ENCODE peak calls at places on chromosomes 6 and 20, in four cellular contexts. K is heart right ventricle, L is tibial artery, V is adrenal gland. Y is an unnamed sample.

GRCh38 chr6:33991610-33992009 is 154.3 kb downstream of the GRM4 start:
- DNase-seq in L (no peak), V (no peak), K (no peak), Y (no peak)

GRCh38 chr6:100210138-100210872 is 216.3 kb upstream of the MCHR2 start:
- DNase-seq in V (no peak), L (no peak), K (no peak), Y (no peak)

GRCh38 chr6:32627831-32628230 is 9.4 kb upstream of the HLA-DQA1 start:
- DNase-seq in L (peak), V (peak), K (peak), Y (peak)

GRCh38 chr6:144710207-144710606 is 425.1 kb downstream of the UTRN start:
- DNase-seq in K (no peak), V (no peak), L (no peak), Y (no peak)

GRCh38 chr20:64039293-64040160 is 3.5 kb downstream of the C20orf204 start:
- DNase-seq in V (no peak), L (no peak), K (no peak), Y (no peak)

GRCh38 chr6:3489032-3489757 is 32.3 kb upstream of the SLC22A23 start:
- DNase-seq in V (no peak), L (no peak), K (peak), Y (no peak)

GRCh38 chr6:136225496-136225895 is 24.6 kb downstream of the MTFR2 start:
- DNase-seq in V (no peak), L (no peak), K (no peak), Y (no peak)

GRCh38 chr6:148249160-148249559 is 93.5 kb upstream of the SASH1 start:
- DNase-seq in V (no peak), L (no peak), K (no peak), Y (no peak)

GRCh38 chr6:44113396-44113795 is 13.9 kb downstream of the MRPL14 start:
- DNase-seq in K (no peak), V (no peak), L (no peak), Y (no peak)
- TF ChIP-seq CTCF in K (no peak), V (no peak), L (no peak), Y (no peak)

DNA sequence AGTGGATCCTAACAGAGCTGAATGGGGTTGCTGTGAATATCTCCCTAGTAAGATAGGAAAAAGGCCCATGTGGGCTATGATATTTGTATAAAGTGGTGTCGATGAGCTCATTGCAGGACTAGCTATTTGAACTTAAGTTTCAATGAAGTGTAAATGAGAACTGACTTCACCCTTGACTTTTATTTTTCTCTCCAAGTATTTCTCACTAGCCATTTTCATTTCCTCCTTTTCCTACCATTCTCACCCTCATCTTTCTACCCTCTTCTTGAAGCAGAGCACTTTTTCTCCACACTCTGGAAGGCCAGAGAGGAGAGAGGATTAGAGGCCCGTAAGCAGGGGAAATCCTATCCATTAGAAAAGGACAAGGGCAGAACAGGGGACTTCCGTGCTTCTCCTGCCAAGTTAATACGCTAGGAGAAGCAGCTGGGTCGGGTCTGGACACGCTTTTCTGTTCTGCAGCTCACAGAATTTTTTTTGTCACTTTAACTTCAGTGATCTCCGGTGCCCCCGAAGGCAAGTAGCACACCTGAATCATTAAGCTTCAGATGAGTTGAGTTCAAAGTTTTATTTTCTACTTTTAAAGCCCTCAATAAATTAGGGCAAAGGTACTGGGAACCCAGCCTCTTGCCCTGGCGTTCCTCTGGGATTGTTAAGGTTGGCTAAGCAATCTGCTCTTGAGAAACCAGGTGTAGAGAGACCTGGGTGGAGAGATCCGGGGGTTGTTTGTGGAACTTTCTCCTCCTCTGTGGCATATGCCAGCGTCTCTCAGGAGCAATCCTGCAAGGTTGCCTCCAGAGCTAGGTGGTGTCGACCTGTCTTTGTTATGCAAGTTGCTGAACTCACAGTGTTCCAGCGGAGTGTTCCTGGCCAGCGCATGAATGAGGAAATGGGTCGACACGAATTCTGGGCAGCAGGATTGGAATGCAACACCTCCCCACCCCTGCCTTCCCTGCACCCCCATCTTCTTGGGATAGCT is 56.2 kb upstream of the ARID1B start:
- DNase-seq in L (peak), V (no peak), K (no peak), Y (peak)
- TF ChIP-seq CTCF in L (no peak), V (no peak), K (no peak), Y (no peak)

GRCh38 chr20:52003976-52004375 is 187.6 kb downstream of the ZFP64 start:
- DNase-seq in L (no peak), K (no peak), V (no peak), Y (no peak)

GRCh38 chr20:52004720-52005119 is 186.9 kb downstream of the ZFP64 start:
- DNase-seq in K (no peak), L (no peak), V (no peak), Y (no peak)

GRCh38 chr20:52003415-52003814 is 188.2 kb downstream of the ZFP64 start:
- DNase-seq in K (no peak), V (no peak), L (no peak), Y (no peak)

DNA sequence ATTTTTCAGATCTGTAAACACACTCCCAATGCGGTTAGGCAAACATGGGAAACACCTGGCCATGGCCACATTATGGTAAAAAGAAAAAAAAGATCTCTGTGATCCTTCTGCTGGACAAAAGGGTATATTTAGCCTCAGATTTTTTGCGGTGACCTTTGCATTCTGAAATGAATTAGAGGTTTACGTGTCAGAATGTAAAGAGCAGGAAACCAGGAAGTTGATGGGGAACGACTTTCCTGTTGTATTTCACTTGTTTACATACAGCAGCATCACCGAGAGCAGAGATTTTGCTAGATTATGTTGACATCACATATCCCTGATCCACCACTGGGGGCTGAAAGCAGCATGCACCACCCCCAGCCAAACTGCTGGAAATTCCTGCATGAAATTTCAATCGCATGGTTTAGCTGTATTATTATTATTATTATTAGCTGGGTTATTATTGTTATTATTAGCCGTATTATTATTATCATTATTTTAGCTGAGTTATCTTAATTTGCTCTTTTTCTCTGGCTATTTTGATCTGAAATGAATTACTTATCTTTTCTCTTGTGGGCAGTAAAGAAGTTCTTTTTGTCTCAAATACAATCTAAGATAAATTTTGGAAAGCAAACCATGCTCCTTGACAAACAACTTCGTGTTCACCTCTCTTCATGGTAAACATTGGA is 189.4 kb downstream of the ZFP64 start:
- DNase-seq in L (no peak), K (no peak), V (no peak), Y (no peak)
- TF ChIP-seq CTCF in L (no peak), K (no peak), V (no peak), Y (no peak)

GRCh38 chr20:957544-957943 is 41.4 kb upstream of the ANGPT4 start:
- DNase-seq in V (no peak), L (no peak), K (no peak), Y (no peak)
- TF ChIP-seq CTCF in V (no peak), L (no peak), K (no peak), Y (no peak)